ENCODE peak calls at places on chromosomes 4 and X, in five cellular contexts. T is neuronal stem cell, L is IMR-90, Q is mesendoderm, P is trophoblast cell. G is an unnamed sample.

GRCh38 chr4:10998826-10999225 is 314.3 kb upstream of the CLNK start:
- DNase-seq in T (no peak), L (no peak), Q (peak), P (no peak), G (no peak)

GRCh38 chr4:120331486-120332281 is 265.0 kb upstream of the MAD2L1 start:
- DNase-seq in T (no peak), L (no peak), Q (no peak), P (no peak), G (no peak)

GRCh38 chr4:153616005-153616555 is 68.0 kb upstream of the TLR2 start:
- DNase-seq in T (no peak), L (no peak), Q (no peak), P (no peak), G (no peak)

GRCh38 chr4:140141196-140141845 is 12.7 kb downstream of the MAML3 start:
- DNase-seq in T (no peak), L (no peak), Q (no peak), P (no peak), G (no peak)

GRCh38 chr4:152304220-152304619 is 231.7 kb downstream of the FBXW7 start:
- DNase-seq in T (no peak), L (peak), Q (peak), P (peak), G (no peak)

GRCh38 chrX:80432863-80433262 is 12.6 kb downstream of the TENT5D start:
- DNase-seq in T (no peak), L (no peak), Q (no peak), P (no peak), G (no peak)

GRCh38 chr4:21454831-21455230 is 493.7 kb downstream of the KCNIP4 start:
- DNase-seq in T (no peak), L (no peak), Q (no peak), P (no peak), G (no peak)

GRCh38 chr4:102342404-102343074 is 2.7 kb downstream of the SLC39A8 start:
- DNase-seq in T (no peak), L (no peak), Q (peak), P (peak), G (no peak)

GRCh38 chrX:38860106-38861013 is 59.1 kb downstream of the MID1IP1 start:
- DNase-seq in T (no peak), L (no peak), Q (no peak), P (no peak), G (no peak)

GRCh38 chr4:130214268-130214667 is 1118.3 kb downstream of the C4orf33 start:
- DNase-seq in T (no peak), L (no peak), Q (no peak), P (no peak), G (no peak)

GRCh38 chrX:138982350-138982749 is 270.8 kb upstream of the FGF13 start:
- DNase-seq in T (no peak), L (no peak), Q (no peak), P (peak), G (no peak)

GRCh38 chr4:128720270-128720669 is 89.2 kb upstream of the JADE1 start:
- DNase-seq in T (no peak), L (no peak), Q (no peak), P (no peak), G (no peak)

GRCh38 chr4:18318682-18319410 is 297.3 kb upstream of the LCORL start:
- DNase-seq in T (no peak), L (no peak), Q (no peak), P (peak), G (no peak)

GRCh38 chrX:104136241-104137019 is 20.4 kb downstream of the SLC25A53 start:
- DNase-seq in T (peak), L (peak), Q (peak), P (peak), G (peak)

GRCh38 chr4:174929346-174929745 is 11.2 kb downstream of the ADAM29 start:
- DNase-seq in T (no peak), L (no peak), Q (no peak), P (no peak), G (no peak)

GRCh38 chrX:130098202-130098552 is 12.1 kb downstream of the ELF4 start:
- DNase-seq in T (no peak), L (no peak), Q (no peak), P (no peak), G (no peak)

GRCh38 chr4:170497105-170497504 is 407.3 kb upstream of the AADAT start:
- DNase-seq in T (no peak), L (no peak), Q (no peak), P (no peak), G (peak)

GRCh38 chr4:132065940-132066495 is 1083.1 kb upstream of the PCDH10 start:
- DNase-seq in T (no peak), L (peak), Q (no peak), P (no peak), G (no peak)

GRCh38 chr4:931194-931959 is 739 bp downstream of the GAK start:
- DNase-seq in T (no peak), L (peak), Q (no peak), P (peak), G (no peak)

GRCh38 chr4:113397114-113397701 is 347.8 kb downstream of the ANK2 start:
- DNase-seq in T (no peak), L (peak), Q (no peak), P (no peak), G (no peak)
- H4K8ac ChIP-seq in T (no peak), L (peak), Q (no peak), P (peak), G (no peak)

GRCh38 chr4:98659106-98659592 is 738 bp upstream of the TSPAN5 start:
- DNase-seq in T (no peak), L (peak), Q (peak), P (peak), G (peak)

GRCh38 chr4:98656443-98656842 is 2.0 kb downstream of the TSPAN5 start:
- DNase-seq in T (no peak), L (no peak), Q (no peak), P (no peak), G (no peak)

GRCh38 chr4:98659741-98660507 is 1.5 kb upstream of the TSPAN5 start:
- DNase-seq in T (no peak), L (peak), Q (no peak), P (peak), G (no peak)

GRCh38 chr4:98658287-98659105 is at the start of gene TSPAN5:
- DNase-seq in T (peak), L (peak), Q (peak), P (peak), G (peak)

GRCh38 chr4:98657531-98658286 is 702 bp downstream of the TSPAN5 start:
- DNase-seq in T (peak), L (peak), Q (peak), P (peak), G (peak)
- H3K18ac ChIP-seq in T (peak), L (peak), Q (peak), P (no peak), G (no peak)

DNA sequence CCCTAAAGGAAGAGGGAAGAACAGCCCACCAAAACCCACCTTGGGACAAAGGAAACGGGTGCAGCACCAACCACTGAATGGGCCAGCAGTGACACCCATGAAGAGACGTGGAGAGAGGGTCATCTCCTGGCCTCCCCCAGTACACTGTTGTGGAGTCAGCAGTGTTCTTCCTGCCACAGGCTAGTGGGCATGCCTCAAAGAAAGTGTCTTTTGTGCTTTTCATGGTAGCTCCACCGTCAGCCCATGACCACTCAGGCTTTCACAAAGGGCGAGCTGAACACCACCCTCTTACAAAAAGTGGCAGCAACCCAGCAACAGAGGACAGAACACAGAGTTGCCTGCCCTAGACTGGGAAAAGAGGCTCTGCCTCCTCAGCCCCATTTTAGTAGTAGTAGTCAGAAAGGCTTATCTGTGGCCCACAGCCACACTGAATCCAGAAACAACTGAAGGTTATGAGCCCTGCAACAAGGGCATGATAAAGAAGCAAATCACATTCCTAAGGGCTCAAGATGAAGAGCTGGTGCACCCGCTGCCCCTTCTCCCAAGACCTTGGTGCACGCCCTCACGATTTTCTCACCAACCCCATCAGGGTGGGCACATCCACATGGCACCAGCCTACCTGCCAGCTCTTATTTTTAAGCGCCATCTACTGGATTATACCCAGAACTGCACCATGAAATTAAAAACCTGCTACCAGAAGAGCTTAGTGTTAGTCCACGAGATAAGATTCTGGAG is 53.1 kb downstream of the RAB28 start:
- DNase-seq in T (no peak), L (no peak), Q (peak), P (peak), G (no peak)
- H4K8ac ChIP-seq in T (no peak), L (no peak), Q (no peak), P (no peak), G (no peak)

GRCh38 chrX:39897741-39898097 is 200.0 kb downstream of the BCOR start:
- DNase-seq in T (no peak), L (no peak), Q (no peak), P (no peak), G (no peak)

GRCh38 chrX:39900788-39901170 is 197.0 kb downstream of the BCOR start:
- DNase-seq in T (no peak), L (no peak), Q (no peak), P (no peak), G (no peak)

GRCh38 chrX:39899876-39900787 is 197.6 kb downstream of the BCOR start:
- DNase-seq in T (no peak), L (no peak), Q (no peak), P (peak), G (no peak)

GRCh38 chrX:39898147-39898546 is 199.6 kb downstream of the BCOR start:
- DNase-seq in T (no peak), L (no peak), Q (no peak), P (no peak), G (no peak)

GRCh38 chrX:39899059-39899458 is 198.7 kb downstream of the BCOR start:
- DNase-seq in T (no peak), L (no peak), Q (no peak), P (peak), G (no peak)
- H3K18ac ChIP-seq in T (no peak), L (no peak), Q (no peak), P (no peak), G (no peak)

GRCh38 chr4:98510757-98511517 is 147.5 kb downstream of the TSPAN5 start:
- DNase-seq in T (no peak), L (peak), Q (no peak), P (peak), G (no peak)
- H4K8ac ChIP-seq in T (no peak), L (peak), Q (no peak), P (no peak), G (no peak)

GRCh38 chr4:61201562-61202099 is 1.5 kb downstream of the ADGRL3 start:
- DNase-seq in T (no peak), L (no peak), Q (peak), P (peak), G (no peak)

GRCh38 chr4:61202100-61202637 is 2.0 kb downstream of the ADGRL3 start:
- DNase-seq in T (peak), L (no peak), Q (peak), P (peak), G (no peak)

GRCh38 chr4:61200195-61200990 is at the start of gene ADGRL3:
- DNase-seq in T (peak), L (peak), Q (peak), P (peak), G (peak)

GRCh38 chr4:61199869-61200194 is 294 bp upstream of the ADGRL3 start:
- DNase-seq in T (peak), L (no peak), Q (no peak), P (no peak), G (no peak)

DNA sequence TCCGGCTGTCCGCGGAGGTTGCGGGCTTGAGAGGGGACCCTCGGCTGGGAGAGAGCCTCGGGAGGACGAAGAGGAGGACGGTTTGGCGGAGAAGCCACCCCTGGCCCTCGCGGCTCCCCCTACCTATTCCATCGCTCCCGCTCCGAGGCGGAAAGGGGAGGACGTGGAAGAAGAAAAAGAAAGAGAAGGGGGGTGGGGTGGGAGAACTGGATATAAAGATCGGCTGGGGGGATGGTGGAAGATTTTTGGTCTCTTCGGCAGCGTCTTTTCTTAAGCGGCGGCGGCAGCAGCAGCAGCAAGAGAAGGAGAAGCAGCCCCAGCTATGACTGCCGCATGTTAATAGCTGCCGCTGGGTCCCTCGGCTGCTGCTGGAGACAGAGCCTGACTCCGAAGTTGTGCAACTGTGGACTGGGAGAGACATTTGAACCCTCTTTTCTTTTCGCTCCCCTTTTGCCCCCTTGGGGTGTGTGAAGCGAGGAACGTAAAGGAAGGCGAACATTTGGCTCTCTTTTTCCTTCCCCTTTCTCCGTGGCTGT is 933 bp downstream of the ADGRL3 start:
- DNase-seq in T (peak), L (no peak), Q (peak), P (peak), G (peak)
- H3K18ac ChIP-seq in T (peak), L (no peak), Q (peak), P (peak), G (no peak)

GRCh38 chrX:32774966-32775365 is 436.4 kb downstream of the DMD start:
- DNase-seq in T (no peak), L (no peak), Q (no peak), P (no peak), G (no peak)
- H4K8ac ChIP-seq in T (no peak), L (no peak), Q (no peak), P (no peak), G (no peak)

G was measured in H9.